ENCODE peak calls at places on chromosomes 3 and 15, in four cellular contexts. I, H, G and Q are unnamed samples.

GRCh38 chr3:28028554-28028953 is 212.9 kb upstream of the CMC1 start:
- DNase-seq in H (no peak), I (no peak), G (no peak), Q (no peak)

GRCh38 chr3:58491506-58492384 is at the start of gene KCTD6:
- DNase-seq in I (peak), G (peak), H (peak), Q (peak)

GRCh38 chr3:142394921-142395622 is 52.8 kb downstream of the XRN1 start:
- DNase-seq in I (no peak), H (no peak), G (no peak), Q (no peak)

GRCh38 chr3:45026038-45026437 is at the start of gene CLEC3B:
- DNase-seq in G (peak), I (no peak), H (no peak), Q (no peak)

GRCh38 chr3:123005291-123005690 is 22.3 kb downstream of the SEMA5B start:
- DNase-seq in H (no peak), I (no peak), G (no peak), Q (no peak)

GRCh38 chr15:67931861-67932260 is 92.0 kb upstream of the RNU6-1 start:
- DNase-seq in G (peak), H (no peak), I (peak), Q (no peak)

GRCh38 chr15:48202068-48202467 is 4.0 kb upstream of the SLC12A1 start:
- DNase-seq in H (peak), G (no peak), I (no peak), Q (no peak)

GRCh38 chr3:112813723-112814171 is 32.9 kb downstream of the CD200R1L start:
- DNase-seq in H (no peak), I (no peak), G (peak), Q (no peak)

GRCh38 chr15:39391230-39391629 is 189.6 kb upstream of the THBS1 start:
- DNase-seq in G (no peak), H (no peak), I (peak), Q (no peak)

GRCh38 chr15:77527164-77527778 is 105.4 kb downstream of the LINGO1 start:
- DNase-seq in H (peak), G (peak), I (peak), Q (peak)

GRCh38 chr3:17233398-17233800 is 348.6 kb downstream of the PLCL2 start:
- DNase-seq in G (no peak), H (peak), I (peak), Q (no peak)

GRCh38 chr3:128794788-128795649 is 69.0 kb downstream of the RAB7A start:
- DNase-seq in H (peak), G (no peak), I (peak), Q (no peak)

GRCh38 chr3:9508781-9509180 is 44.8 kb downstream of the LHFPL4 start:
- DNase-seq in H (peak), G (no peak), I (no peak), Q (no peak)

GRCh38 chr15:68298882-68299381 is 21.4 kb downstream of the FEM1B start:
- DNase-seq in H (no peak), I (no peak), G (no peak), Q (no peak)

GRCh38 chr3:44235604-44236484 is 5.8 kb upstream of the TOPAZ1 start:
- DNase-seq in G (peak), H (peak), I (peak), Q (no peak)

GRCh38 chr3:48155122-48155521 is 33.1 kb downstream of the CDC25A start:
- DNase-seq in H (no peak), I (peak), G (no peak), Q (no peak)

GRCh38 chr3:4904801-4905695 is 74.2 kb upstream of the BHLHE40 start:
- DNase-seq in H (no peak), G (no peak), I (peak), Q (no peak)

GRCh38 chr3:71695000-71695482 is 30.2 kb downstream of the EIF4E3 start:
- DNase-seq in G (no peak), H (no peak), I (no peak), Q (no peak)

GRCh38 chr3:161405836-161406235 is 34.5 kb upstream of the SPTSSB start:
- DNase-seq in H (no peak), I (no peak), G (no peak), Q (no peak)

GRCh38 chr3:178434206-178434805 is 101.9 kb upstream of the KCNMB2 start:
- DNase-seq in H (peak), I (peak), G (no peak), Q (no peak)

GRCh38 chr3:97820780-97821179 is 1.0 kb upstream of the CRYBG3 start:
- DNase-seq in I (no peak), H (no peak), G (no peak), Q (no peak)

GRCh38 chr15:35394416-35394815 is 151.5 kb downstream of the DPH6 start:
- DNase-seq in H (no peak), I (no peak), G (no peak), Q (no peak)

GRCh38 chr3:81726132-81726531 is 35.3 kb downstream of the GBE1 start:
- DNase-seq in I (no peak), G (no peak), H (no peak), Q (no peak)

GRCh38 chr3:149162007-149162406 is 32.6 kb downstream of the HPS3 start:
- DNase-seq in H (no peak), I (no peak), G (no peak), Q (no peak)

GRCh38 chr3:48279926-48280325 is 39.0 kb downstream of the ZNF589 start:
- DNase-seq in I (no peak), H (no peak), G (no peak), Q (no peak)

GRCh38 chr15:86040360-86041095 is 39.1 kb upstream of the AGBL1 start:
- DNase-seq in G (no peak), I (no peak), H (peak), Q (no peak)
- TF ChIP-seq CTCF in G (no peak), I (no peak), H (peak), Q (no peak)

DNA sequence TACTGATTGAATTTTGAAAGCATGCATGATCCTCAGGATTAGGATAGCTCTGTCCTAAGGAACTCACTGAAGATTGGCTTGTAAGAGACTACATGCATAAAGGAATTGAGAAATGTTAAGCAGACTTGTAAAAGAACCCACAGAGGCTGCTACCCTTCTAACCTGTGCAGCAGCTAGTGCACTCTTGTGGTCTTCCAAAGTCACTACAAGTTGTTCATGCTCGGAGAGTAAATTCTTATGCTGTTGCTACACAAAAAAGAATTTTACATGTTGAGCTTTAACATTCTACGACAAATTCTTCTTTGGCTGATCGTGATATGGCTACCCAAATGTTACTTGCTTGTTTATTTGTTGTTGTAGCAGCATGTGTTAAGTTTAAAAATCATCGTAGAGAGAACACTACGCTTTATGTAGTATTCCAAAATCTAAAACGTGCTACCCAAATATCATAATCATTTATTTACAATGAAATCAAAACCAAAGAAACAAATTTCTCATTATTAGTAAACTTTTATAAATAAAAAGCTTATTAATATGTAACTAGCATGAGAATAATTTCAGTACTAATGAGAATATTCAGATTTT is 55.0 kb downstream of the GOLIM4 start:
- DNase-seq in G (no peak), I (peak), H (peak), Q (no peak)
- TF ChIP-seq CTCF in G (peak), I (peak), H (peak), Q (peak)

DNA sequence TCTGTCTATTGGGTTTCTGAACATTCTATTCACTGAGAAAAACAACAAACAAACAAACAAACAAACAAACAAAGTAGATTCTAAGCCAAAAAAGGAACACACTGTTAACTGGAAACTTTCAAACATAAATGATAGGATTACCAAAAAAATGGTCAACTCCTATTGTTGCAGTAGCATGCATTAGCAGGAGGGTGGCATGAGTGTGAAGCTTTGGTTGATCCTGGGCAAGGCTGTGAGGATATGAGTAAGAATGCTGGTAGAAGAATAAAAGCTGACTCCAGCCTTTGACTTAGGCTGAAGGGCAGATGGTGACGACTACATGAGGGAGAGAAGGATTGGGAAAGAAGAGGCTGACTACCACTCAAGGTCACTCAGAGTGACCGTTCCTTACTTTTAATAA is 810.3 kb downstream of the VGLL3 start:
- DNase-seq in H (peak), G (no peak), I (peak), Q (no peak)
- TF ChIP-seq CTCF in H (peak), G (no peak), I (peak), Q (no peak)

GRCh38 chr3:54837964-54838363 is 89.9 kb downstream of the LRTM1 start:
- DNase-seq in H (no peak), I (no peak), G (no peak), Q (no peak)
- TF ChIP-seq CTCF in H (peak), I (no peak), G (no peak), Q (no peak)

GRCh38 chr3:31696009-31696297 is 163.2 kb downstream of the STT3B start:
- DNase-seq in I (no peak), H (no peak), G (no peak), Q (no peak)

GRCh38 chr3:31693346-31693745 is 160.6 kb downstream of the STT3B start:
- DNase-seq in H (no peak), I (no peak), G (no peak), Q (no peak)

GRCh38 chr3:31692714-31693113 is 160.0 kb downstream of the STT3B start:
- DNase-seq in I (no peak), G (no peak), H (no peak), Q (no peak)

GRCh38 chr3:31696815-31697548 is 164.3 kb downstream of the STT3B start:
- DNase-seq in G (no peak), H (no peak), I (no peak), Q (no peak)

GRCh38 chr3:31695280-31696008 is 162.7 kb downstream of the STT3B start:
- DNase-seq in I (peak), G (no peak), H (peak), Q (no peak)
- TF ChIP-seq CTCF in I (no peak), G (no peak), H (peak), Q (peak)

GRCh38 chr3:175121225-175121624 is 262.1 kb downstream of the NAALADL2 start:
- DNase-seq in I (peak), G (no peak), H (peak), Q (no peak)
- TF ChIP-seq CTCF in I (peak), G (no peak), H (peak), Q (no peak)

DNA sequence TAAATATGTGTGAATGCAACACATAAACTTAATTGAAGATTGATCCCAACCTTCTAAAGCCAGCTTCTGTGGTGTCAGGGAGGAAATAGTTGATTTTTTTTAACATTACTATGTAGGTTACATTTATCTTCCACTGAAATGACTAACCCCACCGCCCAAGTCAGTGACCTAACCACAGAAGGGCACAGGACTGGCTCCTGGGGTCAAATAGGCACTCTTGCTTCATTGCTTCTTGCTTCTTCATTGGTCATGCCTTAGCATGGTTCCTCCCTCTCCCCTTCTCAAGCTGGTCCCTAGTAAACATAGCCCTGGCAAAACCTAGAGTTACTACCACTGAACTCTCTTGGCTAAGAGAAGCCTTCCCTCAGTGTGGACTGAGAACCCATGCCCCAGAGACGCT is 12.3 kb downstream of the EIF1B start:
- DNase-seq in I (no peak), G (no peak), H (no peak), Q (no peak)
- TF ChIP-seq CTCF in I (no peak), G (no peak), H (no peak), Q (no peak)

GRCh38 chr3:64924961-64925360 is 237.2 kb upstream of the ADAMTS9 start:
- DNase-seq in I (no peak), H (no peak), G (no peak), Q (no peak)
- TF ChIP-seq CTCF in I (no peak), H (no peak), G (no peak), Q (no peak)

GRCh38 chr3:124526601-124527000 is 203.7 kb upstream of the UMPS start:
- DNase-seq in G (no peak), I (no peak), H (peak), Q (no peak)
- TF ChIP-seq CTCF in G (no peak), I (no peak), H (peak), Q (no peak)

GRCh38 chr15:92693922-92694331 is 38.4 kb upstream of the FAM174B start:
- DNase-seq in H (peak), I (no peak), G (no peak), Q (no peak)
- TF ChIP-seq CTCF in H (peak), I (peak), G (no peak), Q (no peak)